ENCODE peak calls at places on chromosomes 13 and 19, in five cellular contexts. One of them, this sample, is unnamed.

GRCh38 chr19:13437919-13438618 is 68.2 kb downstream of the CACNA1A start:
- DNase-seq in K562: no peak
- DNase-seq in SK-N-SH: no peak
- DNase-seq in HepG2: no peak
- DNase-seq in GM12878: no peak
- DNase-seq in this sample: no peak

GRCh38 chr19:7497292-7497691 is 8.5 kb upstream of the PEX11G start:
- DNase-seq in K562: peak
- DNase-seq in GM12878: no peak
- DNase-seq in SK-N-SH: no peak
- DNase-seq in HepG2: no peak
- DNase-seq in this sample: peak

GRCh38 chr19:12995596-12996541 is 594 bp downstream of the NFIX start:
- DNase-seq in SK-N-SH: peak
- DNase-seq in GM12878: no peak
- DNase-seq in K562: peak
- DNase-seq in HepG2: no peak
- DNase-seq in this sample: no peak

GRCh38 chr19:13031917-13032623 is 36.8 kb downstream of the NFIX start:
- DNase-seq in SK-N-SH: no peak
- DNase-seq in GM12878: no peak
- DNase-seq in K562: no peak
- DNase-seq in HepG2: peak
- DNase-seq in this sample: no peak

GRCh38 chr19:40588110-40588854 is 11.6 kb downstream of the SHKBP1 start:
- DNase-seq in K562: no peak
- DNase-seq in SK-N-SH: no peak
- DNase-seq in HepG2: no peak
- DNase-seq in GM12878: no peak
- DNase-seq in this sample: no peak

GRCh38 chr13:93789058-93789457 is 562.5 kb downstream of the GPC6 start:
- DNase-seq in HepG2: no peak
- DNase-seq in GM12878: no peak
- DNase-seq in SK-N-SH: no peak
- DNase-seq in K562: no peak
- DNase-seq in this sample: no peak

GRCh38 chr13:23945612-23946011 is 48.3 kb upstream of the C1QTNF9B start:
- DNase-seq in HepG2: no peak
- DNase-seq in K562: no peak
- DNase-seq in GM12878: no peak
- DNase-seq in SK-N-SH: peak
- DNase-seq in this sample: no peak

GRCh38 chr13:19862511-19863313 is 737 bp downstream of the ZMYM5 start:
- DNase-seq in SK-N-SH: no peak
- DNase-seq in K562: peak
- DNase-seq in HepG2: no peak
- DNase-seq in GM12878: no peak
- DNase-seq in this sample: peak

GRCh38 chr13:29991343-29991742 is 140.9 kb upstream of the UBL3 start:
- DNase-seq in HepG2: no peak
- DNase-seq in GM12878: no peak
- DNase-seq in SK-N-SH: no peak
- DNase-seq in K562: no peak
- DNase-seq in this sample: no peak

GRCh38 chr19:35403116-35403760 is 32.4 kb downstream of the GPR42 start:
- DNase-seq in SK-N-SH: no peak
- DNase-seq in HepG2: no peak
- DNase-seq in GM12878: no peak
- DNase-seq in K562: no peak
- DNase-seq in this sample: no peak
- TF ChIP-seq FOXM1 in SK-N-SH: no peak
- TF ChIP-seq FOXM1 in HepG2: no peak
- TF ChIP-seq FOXM1 in GM12878: no peak
- TF ChIP-seq FOXM1 in K562: no peak
- TF ChIP-seq FOXM1 in this sample: no peak

GRCh38 chr19:33317522-33317921 is 15.2 kb upstream of the CEBPA start:
- DNase-seq in HepG2: no peak
- DNase-seq in GM12878: no peak
- DNase-seq in SK-N-SH: no peak
- DNase-seq in K562: no peak
- DNase-seq in this sample: no peak

GRCh38 chr19:33311326-33311682 is 9.0 kb upstream of the CEBPA start:
- DNase-seq in HepG2: no peak
- DNase-seq in K562: peak
- DNase-seq in GM12878: no peak
- DNase-seq in SK-N-SH: no peak
- DNase-seq in this sample: no peak

GRCh38 chr19:33320636-33321035 is 18.3 kb upstream of the CEBPA start:
- DNase-seq in K562: no peak
- DNase-seq in SK-N-SH: no peak
- DNase-seq in HepG2: no peak
- DNase-seq in GM12878: no peak
- DNase-seq in this sample: no peak

GRCh38 chr19:33312065-33312464 is 9.7 kb upstream of the CEBPA start:
- DNase-seq in SK-N-SH: no peak
- DNase-seq in HepG2: no peak
- DNase-seq in K562: no peak
- DNase-seq in GM12878: no peak
- DNase-seq in this sample: no peak

DNA sequence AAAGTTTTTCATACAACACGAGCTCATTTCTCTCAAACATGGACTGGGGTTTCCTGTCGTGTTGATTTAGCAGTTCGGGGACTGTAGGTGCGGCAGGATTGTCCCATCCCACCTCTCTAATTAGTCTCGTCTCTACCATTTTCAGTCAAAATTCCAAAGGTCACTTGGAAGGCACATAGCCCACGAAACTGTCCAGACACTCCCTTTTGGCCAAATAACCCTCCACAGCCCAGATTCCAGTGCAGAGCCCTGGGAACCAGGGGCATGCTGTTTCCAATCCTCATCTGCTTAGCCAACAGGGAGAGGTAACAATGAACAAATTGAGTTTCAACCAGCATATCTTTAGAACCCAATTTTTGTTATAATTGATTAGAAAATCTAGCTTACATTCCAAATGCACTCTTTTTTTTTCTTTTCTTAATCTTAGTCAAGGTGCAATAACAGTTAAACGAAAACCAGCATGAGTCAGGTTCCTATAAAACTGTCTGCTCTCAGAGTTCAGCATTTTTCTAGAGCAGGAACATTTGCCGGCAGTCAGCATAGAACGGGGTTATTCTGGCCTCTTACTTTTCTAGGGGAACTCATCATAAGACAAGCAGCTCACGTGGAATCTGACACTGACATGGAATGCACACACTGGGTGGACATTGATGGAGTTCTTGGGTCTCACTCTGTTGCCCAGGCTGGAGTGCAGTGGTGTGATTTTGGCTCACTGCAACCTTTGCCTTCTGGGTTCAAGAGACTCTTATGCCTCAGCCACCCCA is 14.4 kb upstream of the CEBPA start:
- DNase-seq in K562: no peak
- DNase-seq in GM12878: no peak
- DNase-seq in HepG2: peak
- DNase-seq in SK-N-SH: no peak
- DNase-seq in this sample: no peak
- TF ChIP-seq FOXM1 in K562: no peak
- TF ChIP-seq FOXM1 in GM12878: no peak
- TF ChIP-seq FOXM1 in HepG2: no peak
- TF ChIP-seq FOXM1 in SK-N-SH: no peak
- TF ChIP-seq FOXM1 in this sample: no peak

GRCh38 chr19:35609881-35610353 is 2.6 kb upstream of the HAUS5 start:
- DNase-seq in HepG2: no peak
- DNase-seq in SK-N-SH: no peak
- DNase-seq in K562: no peak
- DNase-seq in GM12878: peak
- DNase-seq in this sample: no peak
- TF ChIP-seq FOXM1 in HepG2: no peak
- TF ChIP-seq FOXM1 in SK-N-SH: no peak
- TF ChIP-seq FOXM1 in K562: no peak
- TF ChIP-seq FOXM1 in GM12878: no peak
- TF ChIP-seq FOXM1 in this sample: no peak

DNA sequence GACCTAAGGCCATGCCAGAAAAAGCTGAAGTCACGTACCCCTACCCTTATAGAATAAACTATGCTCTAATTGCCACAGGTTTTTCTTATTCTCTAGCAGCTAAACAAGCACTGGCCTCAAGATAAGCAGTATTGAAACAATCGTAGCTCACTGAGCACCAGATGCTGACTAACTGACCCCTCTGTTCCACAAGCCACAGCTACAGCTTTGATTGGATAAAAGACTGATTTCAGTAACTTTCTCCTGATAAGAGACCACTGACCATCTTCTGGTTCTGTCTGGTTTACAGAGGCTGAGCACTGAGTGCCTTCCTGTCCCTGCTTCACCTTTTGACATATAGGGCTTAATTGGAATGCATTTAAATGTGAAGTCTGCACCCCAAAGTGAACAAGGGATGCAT is 8.4 kb upstream of the RAP2A start:
- DNase-seq in K562: no peak
- DNase-seq in HepG2: no peak
- DNase-seq in SK-N-SH: no peak
- DNase-seq in GM12878: no peak
- DNase-seq in this sample: no peak
- TF ChIP-seq FOXM1 in K562: no peak
- TF ChIP-seq FOXM1 in HepG2: no peak
- TF ChIP-seq FOXM1 in SK-N-SH: no peak
- TF ChIP-seq FOXM1 in GM12878: no peak
- TF ChIP-seq FOXM1 in this sample: no peak

DNA sequence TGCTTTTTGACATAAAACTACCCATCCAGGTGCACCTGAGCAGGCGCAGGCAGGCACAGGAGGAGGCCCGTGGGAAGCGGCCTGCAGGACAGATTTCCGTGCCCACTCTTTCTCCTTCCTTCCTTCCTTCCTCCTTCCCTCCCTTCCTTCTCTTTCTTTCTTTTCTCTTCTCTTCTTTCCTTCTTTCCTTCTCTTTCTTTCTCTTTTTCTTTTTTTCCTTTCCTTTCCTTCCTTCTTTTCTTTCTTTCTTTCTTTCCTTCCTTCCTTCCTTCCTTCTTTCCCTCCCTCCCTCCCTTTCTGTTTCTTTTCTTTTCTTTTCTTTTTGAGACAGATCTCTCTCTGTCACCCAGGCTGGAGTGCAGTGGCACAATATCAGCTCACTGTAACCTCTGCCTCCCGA is 21.2 kb upstream of the TMEM255B start:
- DNase-seq in SK-N-SH: no peak
- DNase-seq in HepG2: no peak
- DNase-seq in K562: no peak
- DNase-seq in GM12878: no peak
- DNase-seq in this sample: no peak
- TF ChIP-seq FOXM1 in SK-N-SH: no peak
- TF ChIP-seq FOXM1 in HepG2: no peak
- TF ChIP-seq FOXM1 in K562: no peak
- TF ChIP-seq FOXM1 in GM12878: no peak
- TF ChIP-seq FOXM1 in this sample: no peak

DNA sequence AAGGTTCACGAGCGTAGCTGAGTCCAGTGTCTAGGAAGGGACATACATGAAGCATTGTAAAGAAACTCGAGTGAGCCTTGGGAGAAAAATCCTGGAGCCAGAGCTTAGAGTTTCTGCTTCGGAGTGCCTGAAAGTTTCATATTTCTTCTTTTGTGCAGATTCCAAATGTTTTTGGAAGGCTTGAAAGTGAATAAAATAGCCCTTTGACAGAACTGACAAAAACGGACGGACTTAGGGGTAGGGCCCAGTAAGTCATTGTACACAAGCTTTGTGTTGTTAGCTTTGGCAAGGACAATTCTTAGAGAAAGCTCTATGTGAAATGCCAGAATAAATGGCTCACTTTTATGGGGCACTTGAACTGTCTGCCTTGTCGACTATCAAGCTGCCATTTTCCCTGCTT is 2.7 kb downstream of the RNF113B start:
- DNase-seq in SK-N-SH: no peak
- DNase-seq in GM12878: no peak
- DNase-seq in HepG2: no peak
- DNase-seq in K562: no peak
- DNase-seq in this sample: no peak
- TF ChIP-seq FOXM1 in SK-N-SH: no peak
- TF ChIP-seq FOXM1 in GM12878: no peak
- TF ChIP-seq FOXM1 in HepG2: no peak
- TF ChIP-seq FOXM1 in K562: no peak
- TF ChIP-seq FOXM1 in this sample: no peak

GRCh38 chr13:43333176-43333575 is 309.8 kb downstream of the DNAJC15 start:
- DNase-seq in SK-N-SH: peak
- DNase-seq in HepG2: no peak
- DNase-seq in K562: no peak
- DNase-seq in GM12878: no peak
- DNase-seq in this sample: no peak
- TF ChIP-seq FOXM1 in SK-N-SH: no peak
- TF ChIP-seq FOXM1 in HepG2: no peak
- TF ChIP-seq FOXM1 in K562: no peak
- TF ChIP-seq FOXM1 in GM12878: no peak
- TF ChIP-seq FOXM1 in this sample: no peak

DNA sequence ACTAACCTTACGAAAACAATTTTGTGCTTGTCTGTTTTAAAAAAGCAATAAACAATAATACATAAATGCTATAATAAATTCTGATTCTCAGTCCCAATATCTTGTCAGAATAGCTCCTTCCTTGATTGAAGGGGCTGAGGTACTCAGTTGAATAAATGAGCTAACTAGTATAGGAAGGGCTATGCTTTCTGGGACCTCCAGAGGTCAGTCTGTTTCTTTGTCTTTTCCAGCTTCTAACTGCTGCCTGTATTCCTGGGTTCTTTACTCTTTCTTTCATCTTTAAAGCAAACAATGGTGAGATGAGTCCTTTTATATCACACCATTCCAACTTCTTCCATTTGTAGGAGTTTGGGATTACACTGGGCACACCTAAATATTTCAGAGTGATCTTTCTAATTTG is 1297.0 kb upstream of the ATXN8OS start:
- DNase-seq in GM12878: no peak
- DNase-seq in HepG2: peak
- DNase-seq in K562: no peak
- DNase-seq in SK-N-SH: peak
- DNase-seq in this sample: peak
- TF ChIP-seq FOXM1 in GM12878: no peak
- TF ChIP-seq FOXM1 in HepG2: no peak
- TF ChIP-seq FOXM1 in K562: no peak
- TF ChIP-seq FOXM1 in SK-N-SH: no peak
- TF ChIP-seq FOXM1 in this sample: no peak

GRCh38 chr13:96032717-96033116 is 20.5 kb downstream of the UGGT2 start:
- DNase-seq in K562: no peak
- DNase-seq in HepG2: no peak
- DNase-seq in GM12878: no peak
- DNase-seq in SK-N-SH: no peak
- DNase-seq in this sample: no peak
- TF ChIP-seq FOXM1 in K562: no peak
- TF ChIP-seq FOXM1 in HepG2: no peak
- TF ChIP-seq FOXM1 in GM12878: no peak
- TF ChIP-seq FOXM1 in SK-N-SH: no peak
- TF ChIP-seq FOXM1 in this sample: no peak

This sample was measured in HEK293T.